ENCODE peak calls at places on chromosomes 16 and 17, in six cellular contexts. One of them, this sample, is unnamed.

GRCh38 chr17:20955437-20956323 is 87.1 kb downstream of the USP22 start:
- DNase-seq in NB4: no peak
- DNase-seq in AG20443: no peak
- DNase-seq in kidney tubule cell: peak; percentile 23
- DNase-seq in Caco-2: no peak
- DNase-seq in GM04504: no peak
- DNase-seq in this sample: no peak

GRCh38 chr16:787261-787966 is 767 bp downstream of the RPUSD1 start:
- DNase-seq in NB4: no peak
- DNase-seq in AG20443: no peak
- DNase-seq in kidney tubule cell: no peak
- DNase-seq in Caco-2: no peak
- DNase-seq in GM04504: no peak
- DNase-seq in this sample: no peak

GRCh38 chr17:43547189-43547550 is 1.0 kb upstream of the ETV4 start:
- DNase-seq in NB4: no peak
- DNase-seq in AG20443: no peak
- DNase-seq in kidney tubule cell: no peak
- DNase-seq in Caco-2: no peak
- DNase-seq in GM04504: no peak
- DNase-seq in this sample: no peak

GRCh38 chr17:6752068-6752909 is 3.6 kb upstream of the XAF1 start:
- DNase-seq in NB4: peak; percentile 93
- DNase-seq in AG20443: peak; percentile 96
- DNase-seq in kidney tubule cell: peak; percentile 97
- DNase-seq in Caco-2: no peak
- DNase-seq in GM04504: peak; percentile 100
- DNase-seq in this sample: no peak

GRCh38 chr16:1812732-1813163 is 13.9 kb downstream of the HAGH start:
- DNase-seq in NB4: peak; percentile 75
- DNase-seq in AG20443: peak; percentile 85
- DNase-seq in kidney tubule cell: peak; percentile 58
- DNase-seq in Caco-2: no peak
- DNase-seq in GM04504: no peak
- DNase-seq in this sample: peak; percentile 53

GRCh38 chr16:86610779-86611516 is 32.6 kb downstream of the FOXL1 start:
- DNase-seq in NB4: no peak
- DNase-seq in AG20443: no peak
- DNase-seq in kidney tubule cell: peak; percentile 7
- DNase-seq in Caco-2: no peak
- DNase-seq in GM04504: no peak
- DNase-seq in this sample: no peak

GRCh38 chr16:29029168-29029994 is 44.5 kb downstream of the LAT start:
- DNase-seq in NB4: peak; percentile 97
- DNase-seq in AG20443: peak; percentile 82
- DNase-seq in kidney tubule cell: peak; percentile 93
- DNase-seq in Caco-2: no peak
- DNase-seq in GM04504: peak; percentile 73
- DNase-seq in this sample: peak; percentile 93

GRCh38 chr16:4415538-4416199 is 727 bp downstream of the CORO7 start:
- DNase-seq in NB4: peak; percentile 90
- DNase-seq in AG20443: peak; percentile 54
- DNase-seq in kidney tubule cell: peak; percentile 49
- DNase-seq in Caco-2: no peak
- DNase-seq in GM04504: no peak
- DNase-seq in this sample: peak; percentile 60

GRCh38 chr17:81409190-81409935 is 14.1 kb downstream of the BAHCC1 start:
- DNase-seq in NB4: no peak
- DNase-seq in AG20443: no peak
- DNase-seq in kidney tubule cell: no peak
- DNase-seq in Caco-2: no peak
- DNase-seq in GM04504: no peak
- DNase-seq in this sample: no peak

GRCh38 chr17:79306688-79307323 is 232.2 kb downstream of the ENGASE start:
- DNase-seq in NB4: no peak
- DNase-seq in AG20443: no peak
- DNase-seq in kidney tubule cell: peak; percentile 86
- DNase-seq in Caco-2: no peak
- DNase-seq in GM04504: no peak
- DNase-seq in this sample: no peak

GRCh38 chr16:63331111-63331510 is 1294.9 kb upstream of the CDH8 start:
- DNase-seq in NB4: no peak
- DNase-seq in AG20443: no peak
- DNase-seq in kidney tubule cell: no peak
- DNase-seq in Caco-2: no peak
- DNase-seq in GM04504: no peak
- DNase-seq in this sample: no peak

GRCh38 chr17:75323043-75323591 is 33.9 kb upstream of the SLC25A19 start:
- DNase-seq in NB4: peak; percentile 91
- DNase-seq in AG20443: peak; percentile 76
- DNase-seq in kidney tubule cell: peak; percentile 86
- DNase-seq in Caco-2: peak; percentile 88
- DNase-seq in GM04504: peak; percentile 62
- DNase-seq in this sample: peak; percentile 77

GRCh38 chr17:52041123-52041617 is 117.3 kb downstream of the CA10 start:
- DNase-seq in NB4: no peak
- DNase-seq in AG20443: no peak
- DNase-seq in kidney tubule cell: no peak
- DNase-seq in Caco-2: no peak
- DNase-seq in GM04504: no peak
- DNase-seq in this sample: no peak

GRCh38 chr16:88922114-88922825 is 54.7 kb downstream of the CBFA2T3 start:
- DNase-seq in NB4: no peak
- DNase-seq in AG20443: peak; percentile 93
- DNase-seq in kidney tubule cell: peak; percentile 61
- DNase-seq in Caco-2: no peak
- DNase-seq in GM04504: peak; percentile 24
- DNase-seq in this sample: no peak